ENCODE peak calls at places on chromosome 6, in eight cellular contexts. One of them, this sample, is unnamed.

GRCh38 chr6:158219229-158219628 is 51.1 kb downstream of the GTF2H5 start:
- DNase-seq in KBM-7: no peak
- DNase-seq in AG10803: peak
- DNase-seq in naive B cell: no peak
- DNase-seq in anterior cingulate cortex: no peak
- DNase-seq in fibroblast of mammary gland: peak
- DNase-seq in fibroblast of pulmonary artery: peak
- DNase-seq in WTC11: no peak
- DNase-seq in this sample: no peak

GRCh38 chr6:145015739-145016558 is 719.4 kb downstream of the EPM2A start:
- DNase-seq in KBM-7: peak
- DNase-seq in AG10803: peak
- DNase-seq in naive B cell: no peak
- DNase-seq in anterior cingulate cortex: no peak
- DNase-seq in fibroblast of mammary gland: peak
- DNase-seq in fibroblast of pulmonary artery: peak
- DNase-seq in WTC11: no peak
- DNase-seq in this sample: no peak

GRCh38 chr6:157804448-157805327 is 18.4 kb upstream of the SNX9 start:
- DNase-seq in KBM-7: no peak
- DNase-seq in AG10803: no peak
- DNase-seq in naive B cell: no peak
- DNase-seq in anterior cingulate cortex: no peak
- DNase-seq in fibroblast of mammary gland: peak
- DNase-seq in fibroblast of pulmonary artery: no peak
- DNase-seq in WTC11: no peak
- DNase-seq in this sample: no peak

GRCh38 chr6:34098045-34098936 is 47.6 kb downstream of the GRM4 start:
- DNase-seq in KBM-7: no peak
- DNase-seq in AG10803: no peak
- DNase-seq in naive B cell: no peak
- DNase-seq in anterior cingulate cortex: no peak
- DNase-seq in fibroblast of mammary gland: no peak
- DNase-seq in fibroblast of pulmonary artery: no peak
- DNase-seq in WTC11: no peak
- DNase-seq in this sample: no peak

GRCh38 chr6:142617158-142617557 is 315.4 kb downstream of the ADGRG6 start:
- DNase-seq in KBM-7: no peak
- DNase-seq in AG10803: no peak
- DNase-seq in naive B cell: no peak
- DNase-seq in anterior cingulate cortex: no peak
- DNase-seq in fibroblast of mammary gland: no peak
- DNase-seq in fibroblast of pulmonary artery: no peak
- DNase-seq in WTC11: no peak
- DNase-seq in this sample: no peak

GRCh38 chr6:126127662-126128061 is 141.3 kb downstream of the TRMT11 start:
- DNase-seq in KBM-7: no peak
- DNase-seq in AG10803: no peak
- DNase-seq in naive B cell: no peak
- DNase-seq in anterior cingulate cortex: no peak
- DNase-seq in fibroblast of mammary gland: peak
- DNase-seq in fibroblast of pulmonary artery: no peak
- DNase-seq in WTC11: no peak
- DNase-seq in this sample: no peak

GRCh38 chr6:150169609-150170008 is 26.8 kb downstream of the PPP1R14C start:
- DNase-seq in KBM-7: no peak
- DNase-seq in AG10803: peak
- DNase-seq in naive B cell: no peak
- DNase-seq in anterior cingulate cortex: no peak
- DNase-seq in fibroblast of mammary gland: peak
- DNase-seq in fibroblast of pulmonary artery: peak
- DNase-seq in WTC11: no peak
- DNase-seq in this sample: no peak

GRCh38 chr6:32807020-32807580 is 9.7 kb downstream of the HLA-DOB start:
- DNase-seq in KBM-7: no peak
- DNase-seq in AG10803: no peak
- DNase-seq in naive B cell: no peak
- DNase-seq in anterior cingulate cortex: no peak
- DNase-seq in fibroblast of mammary gland: no peak
- DNase-seq in fibroblast of pulmonary artery: no peak
- DNase-seq in WTC11: peak
- DNase-seq in this sample: no peak

GRCh38 chr6:121403981-121404380 is 31.5 kb upstream of the GJA1 start:
- DNase-seq in KBM-7: no peak
- DNase-seq in AG10803: no peak
- DNase-seq in naive B cell: no peak
- DNase-seq in anterior cingulate cortex: no peak
- DNase-seq in fibroblast of mammary gland: no peak
- DNase-seq in fibroblast of pulmonary artery: no peak
- DNase-seq in WTC11: no peak
- DNase-seq in this sample: no peak

GRCh38 chr6:39567091-39567490 is 158.1 kb downstream of the KIF6 start:
- DNase-seq in KBM-7: no peak
- DNase-seq in AG10803: peak
- DNase-seq in naive B cell: no peak
- DNase-seq in anterior cingulate cortex: no peak
- DNase-seq in fibroblast of mammary gland: no peak
- DNase-seq in fibroblast of pulmonary artery: no peak
- DNase-seq in WTC11: no peak
- DNase-seq in this sample: no peak

GRCh38 chr6:163324326-163324927 is 90.1 kb upstream of the QKI start:
- DNase-seq in KBM-7: no peak
- DNase-seq in AG10803: peak
- DNase-seq in naive B cell: no peak
- DNase-seq in anterior cingulate cortex: no peak
- DNase-seq in fibroblast of mammary gland: no peak
- DNase-seq in fibroblast of pulmonary artery: no peak
- DNase-seq in WTC11: no peak
- DNase-seq in this sample: no peak

GRCh38 chr6:96990989-96991388 is 66.5 kb downstream of the KLHL32 start:
- DNase-seq in KBM-7: no peak
- DNase-seq in AG10803: no peak
- DNase-seq in naive B cell: no peak
- DNase-seq in anterior cingulate cortex: no peak
- DNase-seq in fibroblast of mammary gland: no peak
- DNase-seq in fibroblast of pulmonary artery: no peak
- DNase-seq in WTC11: no peak
- DNase-seq in this sample: no peak

GRCh38 chr6:44494011-44494501 is 106.5 kb downstream of the CDC5L start:
- DNase-seq in KBM-7: no peak
- DNase-seq in AG10803: peak
- DNase-seq in naive B cell: no peak
- DNase-seq in anterior cingulate cortex: no peak
- DNase-seq in fibroblast of mammary gland: peak
- DNase-seq in fibroblast of pulmonary artery: peak
- DNase-seq in WTC11: no peak
- DNase-seq in this sample: no peak

GRCh38 chr6:161403717-161404116 is 129.9 kb upstream of the AGPAT4 start:
- DNase-seq in KBM-7: no peak
- DNase-seq in AG10803: no peak
- DNase-seq in naive B cell: no peak
- DNase-seq in anterior cingulate cortex: no peak
- DNase-seq in fibroblast of mammary gland: peak
- DNase-seq in fibroblast of pulmonary artery: no peak
- DNase-seq in WTC11: no peak
- DNase-seq in this sample: no peak

GRCh38 chr6:138194221-138194620 is 24.1 kb downstream of the PBOV1 start:
- DNase-seq in KBM-7: no peak
- DNase-seq in AG10803: no peak
- DNase-seq in naive B cell: no peak
- DNase-seq in anterior cingulate cortex: peak
- DNase-seq in fibroblast of mammary gland: no peak
- DNase-seq in fibroblast of pulmonary artery: no peak
- DNase-seq in WTC11: no peak
- DNase-seq in this sample: no peak

GRCh38 chr6:11163932-11164331 is 52.4 kb upstream of the ERVFRD-1 start:
- DNase-seq in KBM-7: no peak
- DNase-seq in AG10803: no peak
- DNase-seq in naive B cell: no peak
- DNase-seq in anterior cingulate cortex: no peak
- DNase-seq in fibroblast of mammary gland: no peak
- DNase-seq in fibroblast of pulmonary artery: no peak
- DNase-seq in WTC11: no peak
- DNase-seq in this sample: no peak

GRCh38 chr6:116271309-116271708 is 8.4 kb downstream of the TSPYL1 start:
- DNase-seq in KBM-7: no peak
- DNase-seq in AG10803: no peak
- DNase-seq in naive B cell: no peak
- DNase-seq in anterior cingulate cortex: no peak
- DNase-seq in fibroblast of mammary gland: no peak
- DNase-seq in fibroblast of pulmonary artery: no peak
- DNase-seq in WTC11: no peak
- DNase-seq in this sample: no peak

GRCh38 chr6:31126416-31127175 is 6.3 kb upstream of the CDSN start:
- DNase-seq in KBM-7: no peak
- DNase-seq in AG10803: no peak
- DNase-seq in naive B cell: no peak
- DNase-seq in anterior cingulate cortex: no peak
- DNase-seq in fibroblast of mammary gland: no peak
- DNase-seq in fibroblast of pulmonary artery: no peak
- DNase-seq in WTC11: no peak
- DNase-seq in this sample: no peak

This sample was measured in amygdala.